ENCODE peak calls at places on chromosomes 12 and 14, in seven cellular contexts. Q, C, O, F, L, I and S are unnamed samples.
A peak's percentile ranks its signal among the peaks of the same experiment; 100 is the strongest.

GRCh38 chr12:116186482-116187157 is 90.9 kb downstream of the MED13L start:
- DNase-seq in C (no peak), L (no peak), I (no peak), F (no peak), Q (no peak), O (no peak), S (no peak)

GRCh38 chr14:33914676-33915516 is 36.0 kb downstream of the EGLN3 start:
- DNase-seq in F (no peak), L (no peak), Q (peak; percentile 39), I (no peak), O (no peak), C (peak; percentile 16), S (no peak)

GRCh38 chr14:60965402-60965801 is 15.5 kb downstream of the TRMT5 start:
- DNase-seq in O (no peak), L (no peak), C (no peak), F (no peak), I (no peak), Q (no peak), S (no peak)

GRCh38 chr14:99590746-99591555 is 13.1 kb downstream of the CCDC85C start:
- DNase-seq in C (no peak), L (no peak), Q (no peak), O (no peak), F (no peak), I (peak; percentile 26), S (no peak)

GRCh38 chr14:53183611-53184010 is 30.5 kb upstream of the DDHD1 start:
- DNase-seq in L (no peak), Q (no peak), F (no peak), C (no peak), O (no peak), I (no peak), S (no peak)

GRCh38 chr14:44767646-44768173 is 194.0 kb downstream of the KLHL28 start:
- DNase-seq in C (no peak), I (no peak), L (no peak), F (no peak), Q (no peak), O (no peak), S (no peak)

GRCh38 chr14:90396342-90397339 is at the start of gene CALM1:
- DNase-seq in O (peak; percentile 95), C (peak; percentile 96), Q (peak; percentile 81), L (peak; percentile 86), F (peak; percentile 97), I (peak; percentile 96), S (peak; percentile 99)

GRCh38 chr14:97603201-97603600 is 806.0 kb downstream of the VRK1 start:
- DNase-seq in O (no peak), F (no peak), L (no peak), I (no peak), Q (no peak), C (no peak), S (no peak)

GRCh38 chr14:77018785-77019184 is 9.7 kb downstream of the IRF2BPL start:
- DNase-seq in C (no peak), I (no peak), F (no peak), Q (no peak), O (no peak), L (no peak), S (no peak)
- TF ChIP-seq POLR2A in C (no peak), I (no peak), F (no peak), Q (no peak), O (no peak), L (no peak), S (no peak)

GRCh38 chr12:66149702-66150398 is 19.3 kb upstream of the LLPH start:
- DNase-seq in L (no peak), F (peak; percentile 64), O (no peak), I (no peak), Q (no peak), C (no peak), S (no peak)
- TF ChIP-seq CTCF in L (no peak), F (peak; percentile 40), O (no peak), I (no peak), Q (no peak), C (peak; percentile 21), S (no peak)

DNA sequence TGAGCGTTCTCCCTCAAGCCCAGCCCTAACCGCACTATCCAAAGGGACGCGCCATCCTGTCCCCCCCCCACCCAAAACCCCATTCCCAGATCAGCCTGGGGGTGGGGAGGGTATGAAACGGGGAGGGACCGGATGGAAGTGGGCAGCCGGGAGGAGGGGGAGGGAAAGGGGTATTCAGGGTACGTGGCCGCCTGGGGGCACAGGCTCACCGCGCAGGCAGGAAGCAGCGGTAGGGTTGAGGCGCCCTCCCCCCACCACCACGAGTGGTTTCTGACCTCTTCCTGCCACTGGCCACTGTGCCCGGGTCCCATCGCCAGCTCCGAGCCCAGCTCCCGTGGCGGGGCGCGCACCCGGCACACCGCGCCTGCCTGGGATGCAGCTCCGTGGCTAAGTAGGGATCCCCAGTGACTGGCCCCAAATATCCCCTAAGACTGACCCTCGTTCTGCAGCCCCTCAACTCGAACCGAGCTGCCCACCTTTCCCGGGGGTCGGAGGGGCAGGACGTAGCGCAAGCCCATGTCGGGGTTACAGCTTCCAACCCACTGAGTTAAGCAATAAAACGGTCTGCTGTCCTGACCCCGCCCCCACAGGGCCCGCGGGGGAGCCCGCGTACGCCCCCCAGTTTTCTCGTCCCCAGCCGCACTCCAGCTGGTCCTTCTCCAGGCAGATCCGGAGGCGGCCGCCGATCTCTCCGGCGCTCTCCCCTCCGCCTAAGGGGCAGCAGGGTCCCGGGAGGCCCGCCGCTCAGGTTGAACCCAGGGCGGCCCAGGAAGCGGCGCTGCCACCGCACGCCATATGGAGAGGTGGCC is 1.2 kb downstream of the ACTN1 start:
- DNase-seq in Q (peak; percentile 67), O (peak; percentile 37), C (peak; percentile 80), F (peak; percentile 73), I (peak; percentile 82), L (peak; percentile 39), S (peak; percentile 94)
- TF ChIP-seq POLR2A in Q (peak; percentile 54), O (no peak), C (no peak), F (peak; percentile 65), I (peak; percentile 53), L (no peak), S (no peak)

DNA sequence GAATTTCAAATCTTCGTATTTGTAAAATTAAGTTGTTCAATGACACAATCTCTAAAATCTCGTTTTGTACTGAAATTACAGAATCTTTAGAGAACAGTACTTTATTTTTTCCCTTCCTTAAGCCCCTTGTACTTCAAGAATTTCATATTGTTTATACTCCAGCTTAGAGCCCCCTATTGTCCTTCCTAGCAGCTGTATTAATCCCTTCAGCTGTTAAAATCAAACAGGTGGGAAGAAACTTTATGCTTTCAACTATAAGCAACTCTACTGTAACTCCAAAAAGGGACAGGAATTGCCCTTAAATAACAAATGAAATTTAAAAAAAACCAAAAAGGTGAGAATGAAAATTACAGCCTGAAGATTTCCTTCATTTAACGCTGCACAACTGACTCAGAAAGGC is 1.7 kb downstream of the NACA start:
- DNase-seq in I (no peak), L (no peak), F (no peak), O (no peak), Q (no peak), C (no peak), S (no peak)
- TF ChIP-seq CTCF in I (no peak), L (no peak), F (no peak), O (no peak), Q (no peak), C (no peak), S (no peak)

DNA sequence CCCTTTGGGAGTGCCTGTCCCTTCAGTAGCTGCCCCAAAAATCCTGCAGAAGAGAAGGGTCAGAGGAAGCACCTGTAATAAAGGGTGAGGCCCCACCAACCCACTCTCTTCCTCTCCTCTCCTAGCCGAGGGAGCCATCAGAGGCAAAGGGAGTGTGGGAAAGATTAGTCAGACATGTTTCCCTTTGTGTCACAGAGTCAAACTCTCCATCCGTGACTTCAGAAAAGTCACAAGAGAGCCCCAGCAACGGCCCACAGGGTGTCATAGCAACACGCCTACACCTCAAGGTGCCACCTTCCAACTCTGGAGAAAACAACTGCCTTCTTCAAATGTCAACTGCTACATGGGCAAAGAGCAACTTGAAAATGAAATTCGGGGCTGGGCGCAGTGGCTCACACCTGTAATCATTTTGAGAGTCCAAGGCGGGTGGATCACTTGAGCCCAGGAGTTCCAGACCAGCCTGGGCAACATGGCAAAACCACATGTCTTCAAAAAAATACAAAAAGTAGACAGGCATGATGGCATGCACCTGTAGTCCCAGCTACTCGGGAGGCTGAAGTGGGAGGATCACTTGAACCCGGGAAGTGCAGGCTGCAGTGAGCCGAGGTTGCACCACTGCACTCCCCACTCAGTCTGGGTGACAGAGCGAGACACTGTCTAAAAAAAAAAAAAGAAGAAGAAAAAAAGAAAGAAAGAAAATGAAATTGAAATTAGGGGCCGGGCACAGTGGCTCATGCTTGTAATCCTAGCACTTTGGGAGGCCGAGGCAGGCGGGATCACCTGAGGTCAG is 17.7 kb upstream of the CD27 start:
- DNase-seq in C (no peak), Q (no peak), F (peak; percentile 58), L (no peak), O (no peak), I (no peak), S (peak; percentile 78)
- TF ChIP-seq POLR2A in C (no peak), Q (no peak), F (no peak), L (no peak), O (no peak), I (no peak), S (no peak)

GRCh38 chr12:33514893-33515292 is 75.3 kb upstream of the SYT10 start:
- DNase-seq in O (no peak), C (no peak), L (no peak), F (no peak), Q (no peak), I (no peak), S (no peak)
- TF ChIP-seq CTCF in O (no peak), C (no peak), L (no peak), F (no peak), Q (no peak), I (no peak), S (no peak)

GRCh38 chr12:6536894-6537579 is 2.7 kb downstream of the GAPDH start:
- DNase-seq in F (no peak), L (no peak), C (no peak), O (no peak), I (no peak), Q (no peak), S (peak; percentile 87)
- TF ChIP-seq POLR2A in F (no peak), L (no peak), C (no peak), O (no peak), I (no peak), Q (no peak), S (no peak)